ENCODE peak calls at places on chromosomes 13 and 19, in six cellular contexts. One of them, this sample, is unnamed.
A peak's percentile ranks its signal among the peaks of the same experiment; 100 is the strongest.

GRCh38 chr13:110816500-110816899 is 98.4 kb downstream of the ANKRD10 start:
- DNase-seq in GM12878: no peak
- DNase-seq in K562: no peak
- DNase-seq in H1: no peak
- DNase-seq in HepG2: no peak
- DNase-seq in GM12891: no peak
- DNase-seq in this sample: no peak

GRCh38 chr13:74217816-74218215 is 83.6 kb upstream of the KLF12 start:
- DNase-seq in H1: no peak
- DNase-seq in HepG2: no peak
- DNase-seq in K562: no peak
- DNase-seq in GM12891: no peak
- DNase-seq in GM12878: no peak
- DNase-seq in this sample: no peak

GRCh38 chr13:101565327-101565726 is 112.9 kb downstream of the ITGBL1 start:
- DNase-seq in GM12891: no peak
- DNase-seq in GM12878: no peak
- DNase-seq in H1: no peak
- DNase-seq in K562: no peak
- DNase-seq in HepG2: no peak
- DNase-seq in this sample: no peak

GRCh38 chr19:15381864-15382263 is 2.3 kb upstream of the AKAP8 start:
- DNase-seq in HepG2: no peak
- DNase-seq in GM12891: no peak
- DNase-seq in K562: no peak
- DNase-seq in H1: no peak
- DNase-seq in GM12878: no peak
- DNase-seq in this sample: no peak

GRCh38 chr13:45728759-45729158 is 26.6 kb downstream of the CBY2 start:
- DNase-seq in GM12891: peak; percentile 33
- DNase-seq in H1: peak; percentile 36
- DNase-seq in GM12878: no peak
- DNase-seq in HepG2: peak; percentile 57
- DNase-seq in K562: peak; percentile 24
- DNase-seq in this sample: no peak

GRCh38 chr19:401836-402535 is 7.0 kb downstream of the C2CD4C start:
- DNase-seq in GM12878: no peak
- DNase-seq in K562: no peak
- DNase-seq in H1: no peak
- DNase-seq in GM12891: no peak
- DNase-seq in HepG2: no peak
- DNase-seq in this sample: no peak

GRCh38 chr19:16366433-16367268 is 42.0 kb downstream of the KLF2 start:
- DNase-seq in K562: no peak
- DNase-seq in GM12891: peak; percentile 52
- DNase-seq in GM12878: peak; percentile 69
- DNase-seq in H1: no peak
- DNase-seq in HepG2: no peak
- DNase-seq in this sample: no peak

GRCh38 chr13:41813426-41813825 is 147.5 kb downstream of the VWA8 start:
- DNase-seq in H1: no peak
- DNase-seq in GM12891: no peak
- DNase-seq in GM12878: no peak
- DNase-seq in K562: no peak
- DNase-seq in HepG2: no peak
- DNase-seq in this sample: no peak

GRCh38 chr13:99320693-99321481 is 13.7 kb upstream of the GPR183 start:
- DNase-seq in GM12891: no peak
- DNase-seq in HepG2: no peak
- DNase-seq in K562: no peak
- DNase-seq in H1: no peak
- DNase-seq in GM12878: no peak
- DNase-seq in this sample: no peak

GRCh38 chr13:95779522-95779921 is 102.6 kb downstream of the DNAJC3 start:
- DNase-seq in K562: no peak
- DNase-seq in GM12878: no peak
- DNase-seq in HepG2: no peak
- DNase-seq in GM12891: no peak
- DNase-seq in H1: no peak
- DNase-seq in this sample: no peak

GRCh38 chr13:99434258-99434788 is 66.9 kb upstream of the TM9SF2 start:
- DNase-seq in GM12878: no peak
- DNase-seq in GM12891: no peak
- DNase-seq in H1: no peak
- DNase-seq in HepG2: peak; percentile 17
- DNase-seq in K562: peak; percentile 67
- DNase-seq in this sample: no peak

GRCh38 chr13:75079226-75079625 is 402.7 kb downstream of the TBC1D4 start:
- DNase-seq in GM12878: no peak
- DNase-seq in H1: no peak
- DNase-seq in GM12891: no peak
- DNase-seq in HepG2: no peak
- DNase-seq in K562: no peak
- DNase-seq in this sample: no peak

GRCh38 chr13:24181991-24182702 is 21.6 kb downstream of the SPATA13 start:
- DNase-seq in K562: no peak
- DNase-seq in GM12878: no peak
- DNase-seq in H1: no peak
- DNase-seq in HepG2: peak; percentile 50
- DNase-seq in GM12891: no peak
- DNase-seq in this sample: no peak

DNA sequence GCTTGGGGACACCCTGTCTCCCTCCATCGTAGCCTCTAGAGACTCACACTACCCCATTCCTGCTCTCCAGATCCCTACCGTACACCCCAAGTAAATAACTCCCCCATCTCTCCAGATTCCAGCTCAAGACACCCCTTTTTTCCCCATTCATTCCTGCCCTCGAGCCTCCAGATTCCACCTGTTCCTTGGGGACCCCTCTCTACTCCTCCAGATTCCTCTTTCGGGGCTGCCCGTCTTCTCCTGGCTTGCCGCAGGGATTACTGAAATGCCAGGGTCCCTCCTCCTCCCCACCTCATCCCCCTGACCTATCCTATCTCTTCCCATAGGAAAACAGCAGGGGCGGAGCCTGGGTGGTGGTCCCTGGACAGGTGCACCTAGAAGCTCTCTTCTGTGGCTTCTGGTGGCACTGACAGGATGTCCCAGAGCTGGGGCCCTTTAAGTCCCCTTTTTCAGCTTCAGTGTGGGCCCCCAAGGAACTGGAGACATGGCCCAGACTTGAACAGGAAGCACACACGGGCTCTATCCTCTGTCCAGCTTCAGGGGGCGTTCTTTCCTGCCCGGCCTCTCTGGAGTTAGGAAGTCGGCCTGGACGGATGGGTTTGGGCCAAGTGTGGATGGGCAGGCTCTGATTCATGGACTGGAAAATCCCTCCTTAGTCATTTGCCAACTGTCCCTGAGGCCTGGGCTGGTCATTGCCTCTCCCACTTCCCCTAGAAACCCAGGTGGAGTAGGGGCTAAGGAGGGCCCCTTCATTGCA is 1.2 kb downstream of the ZSWIM4 start:
- DNase-seq in GM12878: no peak
- DNase-seq in H1: no peak
- DNase-seq in HepG2: peak; percentile 23
- DNase-seq in K562: peak; percentile 8
- DNase-seq in GM12891: no peak
- DNase-seq in this sample: no peak
- TF ChIP-seq TAF1 in GM12878: no peak
- TF ChIP-seq TAF1 in H1: no peak
- TF ChIP-seq TAF1 in HepG2: no peak
- TF ChIP-seq TAF1 in K562: no peak
- TF ChIP-seq TAF1 in GM12891: peak; percentile 56
- TF ChIP-seq TAF1 in this sample: peak; percentile 32

GRCh38 chr19:2600914-2601870 is 101.3 kb downstream of the GNG7 start:
- DNase-seq in H1: no peak
- DNase-seq in GM12891: no peak
- DNase-seq in GM12878: no peak
- DNase-seq in HepG2: no peak
- DNase-seq in K562: no peak
- DNase-seq in this sample: no peak

GRCh38 chr19:2604747-2605329 is 97.7 kb downstream of the GNG7 start:
- DNase-seq in H1: no peak
- DNase-seq in HepG2: no peak
- DNase-seq in K562: no peak
- DNase-seq in GM12891: no peak
- DNase-seq in GM12878: no peak
- DNase-seq in this sample: no peak

GRCh38 chr19:2607712-2608601 is 94.5 kb downstream of the GNG7 start:
- DNase-seq in GM12878: peak; percentile 94
- DNase-seq in GM12891: no peak
- DNase-seq in H1: no peak
- DNase-seq in K562: no peak
- DNase-seq in HepG2: no peak
- DNase-seq in this sample: no peak

GRCh38 chr19:2602391-2603181 is 99.9 kb downstream of the GNG7 start:
- DNase-seq in HepG2: no peak
- DNase-seq in K562: no peak
- DNase-seq in GM12878: no peak
- DNase-seq in GM12891: no peak
- DNase-seq in H1: no peak
- DNase-seq in this sample: no peak

DNA sequence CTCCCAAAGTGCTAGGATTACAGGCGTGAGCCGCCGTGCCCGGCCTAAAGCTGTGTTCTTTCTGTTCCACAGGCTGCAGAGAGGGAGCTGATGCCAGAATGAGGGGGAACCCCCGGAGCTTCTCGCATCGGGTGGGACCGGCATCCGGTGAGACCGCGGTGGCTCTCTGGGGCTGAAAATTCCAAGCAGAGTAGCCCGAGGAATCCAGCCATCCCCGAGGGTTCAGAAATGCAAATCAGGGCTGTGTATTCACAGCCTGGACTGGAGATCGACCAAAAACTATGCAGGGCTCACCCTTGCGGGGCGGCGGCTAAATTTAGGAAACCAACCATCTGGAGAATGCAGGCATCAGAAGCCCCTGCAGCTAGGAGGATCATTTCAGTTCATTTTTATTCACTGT is 99.2 kb downstream of the GNG7 start:
- DNase-seq in K562: no peak
- DNase-seq in GM12878: no peak
- DNase-seq in GM12891: no peak
- DNase-seq in HepG2: no peak
- DNase-seq in H1: no peak
- DNase-seq in this sample: no peak
- TF ChIP-seq POLR2AphosphoS5 in K562: no peak
- TF ChIP-seq POLR2AphosphoS5 in GM12878: no peak
- TF ChIP-seq POLR2AphosphoS5 in GM12891: no peak
- TF ChIP-seq POLR2AphosphoS5 in HepG2: no peak
- TF ChIP-seq POLR2AphosphoS5 in H1: no peak
- TF ChIP-seq POLR2AphosphoS5 in this sample: no peak

DNA sequence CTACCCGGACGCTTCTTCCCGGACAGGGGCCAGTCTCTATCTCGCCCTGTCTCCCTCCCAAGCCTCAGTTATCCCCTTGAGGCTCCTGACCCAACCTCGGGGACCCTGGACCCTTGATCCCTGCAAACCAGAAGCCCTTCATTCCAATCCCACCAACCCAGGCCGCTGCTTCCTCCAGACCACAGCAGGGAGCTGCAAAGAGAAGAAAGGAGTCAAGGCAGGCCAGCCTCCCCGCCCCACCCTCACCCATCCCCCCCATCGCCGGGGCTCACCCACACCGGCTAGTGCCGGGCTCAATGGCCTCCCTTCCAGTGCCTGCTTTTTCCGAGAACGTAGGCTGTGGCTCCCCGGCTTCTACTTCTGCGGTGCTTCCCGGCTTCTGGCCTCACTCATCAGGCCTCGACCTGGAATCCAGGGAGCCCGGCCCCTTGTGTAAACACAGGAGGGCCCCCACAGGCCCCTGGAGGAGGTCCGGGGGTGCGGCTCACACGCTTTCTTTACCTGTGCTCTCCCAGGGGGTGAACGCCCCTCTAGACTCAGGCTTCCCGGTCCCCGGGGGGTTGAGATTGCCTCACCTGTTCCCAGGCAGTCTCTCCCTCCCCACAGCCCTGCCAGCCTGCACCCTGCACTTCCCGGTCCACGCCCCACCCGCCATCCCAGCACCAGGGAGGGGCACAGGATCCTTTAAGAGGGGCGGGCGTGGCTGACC is at the start of gene FAM83E:
- DNase-seq in GM12891: no peak
- DNase-seq in K562: peak; percentile 61
- DNase-seq in H1: no peak
- DNase-seq in HepG2: no peak
- DNase-seq in GM12878: no peak
- DNase-seq in this sample: no peak
- TF ChIP-seq POLR2A in GM12891: peak; percentile 3
- TF ChIP-seq POLR2A in K562: peak; percentile 86
- TF ChIP-seq POLR2A in H1: peak; percentile 84
- TF ChIP-seq POLR2A in HepG2: peak; percentile 37
- TF ChIP-seq POLR2A in GM12878: peak; percentile 60
- TF ChIP-seq POLR2A in this sample: peak; percentile 73

GRCh38 chr13:113860579-113861432 is 3.1 kb downstream of the GAS6 start:
- DNase-seq in H1: peak; percentile 46
- DNase-seq in K562: peak; percentile 73
- DNase-seq in GM12878: no peak
- DNase-seq in HepG2: no peak
- DNase-seq in GM12891: no peak
- DNase-seq in this sample: no peak
- TF ChIP-seq TAF1 in H1: peak; percentile 62
- TF ChIP-seq TAF1 in K562: no peak
- TF ChIP-seq TAF1 in GM12878: no peak
- TF ChIP-seq TAF1 in HepG2: no peak
- TF ChIP-seq TAF1 in GM12891: no peak
- TF ChIP-seq TAF1 in this sample: no peak

DNA sequence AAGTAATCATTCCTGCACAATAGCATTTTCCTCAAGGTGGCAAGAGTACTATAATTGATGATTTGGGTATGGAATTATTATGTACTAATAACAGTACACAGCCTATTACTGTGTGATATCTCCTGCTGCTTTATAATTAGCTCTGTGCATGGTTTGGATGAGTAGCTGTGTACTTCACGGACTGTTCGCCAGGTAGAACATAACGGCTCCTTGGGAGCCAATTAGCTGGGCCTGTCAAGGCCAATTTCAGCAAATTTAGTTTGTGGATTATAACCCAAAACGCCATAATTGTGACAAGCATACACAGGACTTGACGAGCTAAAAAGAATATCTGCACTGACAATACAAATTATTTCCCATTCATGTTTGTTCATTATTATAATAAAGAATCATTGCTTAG is 1584.2 kb downstream of the SLITRK1 start:
- DNase-seq in GM12878: no peak
- DNase-seq in HepG2: no peak
- DNase-seq in K562: no peak
- DNase-seq in H1: no peak
- DNase-seq in GM12891: no peak
- DNase-seq in this sample: no peak
- TF ChIP-seq POLR2AphosphoS5 in GM12878: no peak
- TF ChIP-seq POLR2AphosphoS5 in HepG2: no peak
- TF ChIP-seq POLR2AphosphoS5 in K562: no peak
- TF ChIP-seq POLR2AphosphoS5 in H1: no peak
- TF ChIP-seq POLR2AphosphoS5 in GM12891: no peak
- TF ChIP-seq POLR2AphosphoS5 in this sample: no peak

GRCh38 chr19:46015080-46015960 is 7.5 kb downstream of the PGLYRP1 start:
- DNase-seq in K562: peak; percentile 76
- DNase-seq in GM12891: peak; percentile 62
- DNase-seq in HepG2: no peak
- DNase-seq in GM12878: no peak
- DNase-seq in H1: peak; percentile 70
- DNase-seq in this sample: peak; percentile 49
- TF ChIP-seq POLR2A in K562: no peak
- TF ChIP-seq POLR2A in GM12891: no peak
- TF ChIP-seq POLR2A in HepG2: no peak
- TF ChIP-seq POLR2A in GM12878: no peak
- TF ChIP-seq POLR2A in H1: no peak
- TF ChIP-seq POLR2A in this sample: no peak

GRCh38 chr13:93066187-93066586 is 160.4 kb upstream of the GPC6 start:
- DNase-seq in K562: no peak
- DNase-seq in HepG2: no peak
- DNase-seq in H1: no peak
- DNase-seq in GM12891: no peak
- DNase-seq in GM12878: no peak
- DNase-seq in this sample: no peak
- TF ChIP-seq TAF1 in K562: no peak
- TF ChIP-seq TAF1 in HepG2: no peak
- TF ChIP-seq TAF1 in H1: no peak
- TF ChIP-seq TAF1 in GM12891: no peak
- TF ChIP-seq TAF1 in GM12878: no peak
- TF ChIP-seq TAF1 in this sample: no peak